ENCODE peak calls at places on chromosomes 3 and 15, in four cellular contexts. K is IMR-90, Q is K562, Y is endothelial cell of umbilical vein. M is an unnamed sample.

GRCh38 chr15:67690936-67691335 is 134.4 kb upstream of the SKOR1 start:
- DNase-seq in K (peak; percentile 77), Q (no peak), Y (no peak), M (no peak)

GRCh38 chr15:77630956-77631789 is 1.5 kb downstream of the LINGO1 start:
- DNase-seq in K (no peak), Q (no peak), Y (peak; percentile 12), M (no peak)

GRCh38 chr15:33126559-33127290 is 67.8 kb downstream of the FMN1 start:
- DNase-seq in K (peak; percentile 98), Q (no peak), Y (peak; percentile 97), M (peak; percentile 73)

GRCh38 chr15:65305144-65305758 is 774 bp downstream of the RNU5B-1 start:
- DNase-seq in K (no peak), Q (peak; percentile 45), Y (no peak), M (peak; percentile 68)

GRCh38 chr3:78868570-78868969 is 899.2 kb downstream of the ROBO1 start:
- DNase-seq in K (no peak), Q (no peak), Y (no peak), M (no peak)

GRCh38 chr3:25156526-25157075 is 271.5 kb upstream of the RARB start:
- DNase-seq in K (peak; percentile 18), Q (no peak), Y (peak; percentile 77), M (no peak)

GRCh38 chr15:33150516-33150915 is 44.0 kb downstream of the FMN1 start:
- DNase-seq in K (no peak), Q (no peak), Y (no peak), M (no peak)

GRCh38 chr3:66442254-66443249 is 58.3 kb downstream of the LRIG1 start:
- DNase-seq in K (peak; percentile 93), Q (no peak), Y (peak; percentile 92), M (no peak)

GRCh38 chr3:65170357-65171090 is 482.7 kb upstream of the ADAMTS9 start:
- DNase-seq in K (peak; percentile 85), Q (peak; percentile 27), Y (peak; percentile 59), M (peak; percentile 63)

GRCh38 chr3:43048470-43048869 is 57.4 kb downstream of the POMGNT2 start:
- DNase-seq in K (no peak), Q (no peak), Y (no peak), M (no peak)

GRCh38 chr15:74402873-74403589 is 30.7 kb downstream of the SEMA7A start:
- DNase-seq in K (no peak), Q (no peak), Y (no peak), M (no peak)

GRCh38 chr15:54014067-54014466 is 35.8 kb downstream of the UNC13C start:
- DNase-seq in K (no peak), Q (no peak), Y (no peak), M (no peak)
- H3K9me1 ChIP-seq in K (no peaks in the 10 kb centered on the region), Q (no peaks in the 10 kb centered on the region), Y (no peaks in the 10 kb centered on the region), M (no peaks in the 10 kb centered on the region)

DNA sequence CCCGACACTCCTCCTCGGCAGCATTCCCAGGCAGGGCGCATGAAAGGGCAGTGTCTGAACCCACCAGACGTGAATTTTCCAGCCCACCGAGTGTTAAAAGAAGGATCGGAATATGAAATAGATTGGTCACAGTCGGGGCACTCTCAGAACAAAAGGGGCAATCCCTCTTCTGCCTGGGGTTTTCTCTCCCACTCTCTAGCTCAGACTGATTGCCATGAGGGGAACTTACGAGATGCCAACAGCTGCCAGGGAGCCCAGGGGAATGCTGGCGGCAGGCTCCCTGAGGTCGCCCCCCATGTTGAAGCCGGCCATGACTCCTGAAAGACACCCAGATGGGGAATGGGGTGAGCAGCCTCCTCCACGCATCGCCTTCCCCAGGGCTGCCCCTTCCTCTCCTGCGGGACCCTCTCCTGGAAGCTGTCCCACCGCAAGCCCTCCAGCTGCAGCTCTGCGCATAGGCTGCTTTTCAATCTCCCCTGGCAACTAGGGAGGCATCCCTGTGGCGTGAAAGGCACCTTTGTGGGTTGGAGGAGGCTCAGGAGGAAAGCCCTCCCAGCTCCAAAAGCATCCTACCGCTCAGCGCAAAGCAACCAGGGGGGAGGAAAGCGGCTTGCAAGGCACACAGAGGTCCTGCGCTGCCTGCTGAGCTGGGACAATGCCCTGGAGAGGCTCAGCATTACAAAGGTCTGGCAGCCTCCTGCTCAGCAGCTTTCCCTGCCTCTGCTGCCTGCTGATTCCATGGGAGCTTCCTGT is 64.7 kb upstream of the HEG1 start:
- DNase-seq in K (no peak), Q (no peak), Y (no peak), M (no peak)
- H3K4me3 ChIP-seq in K (no peak overlapping the region), Q (no peak overlapping the region), Y (no peak overlapping the region), M (no peak overlapping the region)

GRCh38 chr15:61426466-61426865 is 197.4 kb upstream of the RORA start:
- DNase-seq in K (no peak), Q (no peak), Y (no peak), M (no peak)

GRCh38 chr15:61421470-61421869 is 192.4 kb upstream of the RORA start:
- DNase-seq in K (no peak), Q (no peak), Y (no peak), M (no peak)

GRCh38 chr15:61420546-61420945 is 191.4 kb upstream of the RORA start:
- DNase-seq in K (no peak), Q (no peak), Y (no peak), M (no peak)

GRCh38 chr15:61421938-61422337 is 192.8 kb upstream of the RORA start:
- DNase-seq in K (no peak), Q (no peak), Y (no peak), M (no peak)

GRCh38 chr15:61422773-61423172 is 193.7 kb upstream of the RORA start:
- DNase-seq in K (no peak), Q (no peak), Y (no peak), M (no peak)
- H3K9me1 ChIP-seq in K (no peaks in the 10 kb centered on the region), Q (no peaks in the 10 kb centered on the region), Y (no peaks in the 10 kb centered on the region), M (no peaks in the 10 kb centered on the region)

DNA sequence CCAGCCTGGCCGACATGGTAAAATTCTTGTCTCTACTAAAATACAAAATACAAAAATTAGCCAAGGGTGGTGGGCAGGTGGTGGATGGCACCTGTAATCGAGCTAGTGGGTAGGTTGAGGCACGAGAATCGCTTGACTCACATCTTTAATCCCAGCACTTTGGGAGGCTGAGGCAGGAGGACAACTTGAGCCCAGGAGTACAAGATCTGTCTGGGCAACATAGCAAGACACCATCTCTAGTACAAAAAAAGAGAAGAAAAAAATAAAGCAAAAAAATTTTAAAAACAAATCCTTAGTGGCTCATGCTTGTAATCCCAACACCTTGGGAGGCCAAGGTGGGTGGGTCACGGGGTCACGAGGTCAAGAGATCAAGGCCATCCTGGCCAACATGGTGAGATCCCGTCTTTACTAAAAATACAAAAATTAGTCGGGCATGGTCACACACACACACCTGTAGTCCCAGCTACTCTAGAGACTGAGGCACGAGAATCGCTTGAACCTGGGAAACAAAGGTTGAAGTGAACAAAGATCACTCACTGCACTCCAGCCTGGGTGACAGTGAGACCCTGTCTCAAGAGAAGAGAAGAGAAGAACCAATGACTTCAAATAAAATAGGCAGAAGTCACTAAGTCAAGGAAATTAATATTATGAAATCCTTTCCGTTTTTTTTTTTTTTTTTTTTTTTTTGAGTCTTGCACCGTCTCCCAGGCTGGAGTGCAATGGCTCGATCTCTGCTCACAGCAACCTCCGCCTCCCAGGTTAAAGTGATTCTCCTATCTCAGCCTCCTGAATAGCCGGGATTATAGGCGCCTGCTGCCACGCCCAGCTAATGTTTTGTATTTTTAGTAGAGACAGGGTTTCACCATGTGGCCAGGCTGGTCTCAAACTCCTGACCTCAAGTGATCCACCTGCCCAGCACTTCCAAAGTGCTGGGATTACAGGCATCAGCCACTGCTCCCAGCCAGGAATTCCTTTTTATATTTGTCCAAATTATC is 4.9 kb downstream of the RHOA start:
- DNase-seq in K (no peak), Q (no peak), Y (no peak), M (no peak)
- H3K4me3 ChIP-seq in K (no peak overlapping the region), Q (no peak overlapping the region), Y (no peak overlapping the region), M (no peak overlapping the region)

GRCh38 chr15:59524331-59524731 is 86.3 kb downstream of the FAM81A start:
- DNase-seq in K (no peak), Q (no peak), Y (no peak), M (no peak)
- H3K9me1 ChIP-seq in K (no peaks in the 10 kb centered on the region), Q (no peaks in the 10 kb centered on the region), Y (no peaks in the 10 kb centered on the region), M (no peaks in the 10 kb centered on the region)

DNA sequence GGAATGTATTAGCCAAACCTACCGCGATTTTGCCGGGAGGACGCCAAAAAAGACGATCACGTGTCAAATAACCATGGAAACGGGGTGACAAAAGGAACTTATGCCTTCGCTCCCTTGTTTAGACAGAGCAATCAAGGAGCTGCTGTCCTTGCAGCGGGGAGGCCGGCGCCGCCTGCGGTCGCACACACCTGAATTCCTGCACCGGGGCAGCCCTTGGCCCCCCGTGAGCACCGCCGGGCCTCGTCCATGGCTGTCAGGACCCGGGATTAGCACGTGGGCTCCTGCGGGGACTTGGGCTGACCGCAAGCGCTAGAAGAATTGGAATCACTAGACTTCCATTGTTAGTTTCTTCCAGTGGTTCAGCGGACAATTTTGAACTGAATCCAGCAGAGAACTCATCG is 193.1 kb downstream of the SHQ1 start:
- DNase-seq in K (no peak), Q (no peak), Y (no peak), M (no peak)
- H3K4me3 ChIP-seq in K (no peak overlapping the region), Q (no peak overlapping the region), Y (no peak overlapping the region), M (no peak overlapping the region)

GRCh38 chr3:50275996-50276761 is 2.7 kb upstream of the LSMEM2 start:
- DNase-seq in K (no peak), Q (no peak), Y (no peak), M (no peak)
- H3K9me1 ChIP-seq in K (no peaks in the 10 kb centered on the region), Q (no peaks in the 10 kb centered on the region), Y (no peaks in the 10 kb centered on the region), M (no peaks in the 10 kb centered on the region)